ENCODE peak calls at places on chromosomes 16 and 17, in nine cellular contexts. One of them, this sample, is unnamed.

GRCh38 chr17:49746791-49747490 is 17.0 kb downstream of the FAM117A start:
- DNase-seq in anterior cingulate cortex: no peak
- DNase-seq in fibroblast of lung: no peak
- DNase-seq in WTC11: no peak
- DNase-seq in GM04503: no peak
- DNase-seq in astrocyte of the spinal cord: no peak
- DNase-seq in HTR-8/SVneo: no peak
- DNase-seq in nucleus accumbens: no peak
- DNase-seq in MM.1S: peak
- DNase-seq in this sample: no peak

GRCh38 chr17:55273579-55274370 is 9.0 kb downstream of the HLF start:
- DNase-seq in anterior cingulate cortex: peak
- DNase-seq in fibroblast of lung: no peak
- DNase-seq in astrocyte of the spinal cord: no peak
- DNase-seq in MM.1S: no peak
- DNase-seq in GM04503: no peak
- DNase-seq in WTC11: no peak
- DNase-seq in HTR-8/SVneo: no peak
- DNase-seq in nucleus accumbens: peak
- DNase-seq in this sample: no peak

GRCh38 chr16:84704253-84704652 is 4.5 kb downstream of the USP10 start:
- DNase-seq in WTC11: no peak
- DNase-seq in fibroblast of lung: no peak
- DNase-seq in astrocyte of the spinal cord: no peak
- DNase-seq in GM04503: no peak
- DNase-seq in HTR-8/SVneo: no peak
- DNase-seq in nucleus accumbens: no peak
- DNase-seq in MM.1S: no peak
- DNase-seq in anterior cingulate cortex: no peak
- DNase-seq in this sample: no peak

GRCh38 chr16:54176376-54176901 is 110.1 kb downstream of the IRX3 start:
- DNase-seq in astrocyte of the spinal cord: no peak
- DNase-seq in GM04503: no peak
- DNase-seq in HTR-8/SVneo: no peak
- DNase-seq in nucleus accumbens: no peak
- DNase-seq in MM.1S: no peak
- DNase-seq in fibroblast of lung: no peak
- DNase-seq in anterior cingulate cortex: no peak
- DNase-seq in WTC11: peak
- DNase-seq in this sample: no peak

GRCh38 chr17:43814026-43814425 is 18.9 kb downstream of the MPP3 start:
- DNase-seq in MM.1S: no peak
- DNase-seq in GM04503: no peak
- DNase-seq in astrocyte of the spinal cord: no peak
- DNase-seq in anterior cingulate cortex: no peak
- DNase-seq in fibroblast of lung: no peak
- DNase-seq in HTR-8/SVneo: no peak
- DNase-seq in nucleus accumbens: no peak
- DNase-seq in WTC11: peak
- DNase-seq in this sample: no peak

GRCh38 chr16:59848314-59848713 is 1114.2 kb upstream of the GOT2 start:
- DNase-seq in HTR-8/SVneo: no peak
- DNase-seq in GM04503: no peak
- DNase-seq in fibroblast of lung: peak
- DNase-seq in WTC11: no peak
- DNase-seq in MM.1S: no peak
- DNase-seq in nucleus accumbens: no peak
- DNase-seq in anterior cingulate cortex: peak
- DNase-seq in astrocyte of the spinal cord: peak
- DNase-seq in this sample: peak

GRCh38 chr17:59763861-59764260 is 56.4 kb downstream of the VMP1 start:
- DNase-seq in anterior cingulate cortex: no peak
- DNase-seq in nucleus accumbens: no peak
- DNase-seq in GM04503: peak
- DNase-seq in fibroblast of lung: peak
- DNase-seq in WTC11: no peak
- DNase-seq in astrocyte of the spinal cord: peak
- DNase-seq in HTR-8/SVneo: peak
- DNase-seq in MM.1S: no peak
- DNase-seq in this sample: no peak

GRCh38 chr16:3021449-3022207 is 1.5 kb downstream of the TNFRSF12A start:
- DNase-seq in HTR-8/SVneo: peak
- DNase-seq in nucleus accumbens: peak
- DNase-seq in astrocyte of the spinal cord: peak
- DNase-seq in MM.1S: no peak
- DNase-seq in GM04503: peak
- DNase-seq in fibroblast of lung: peak
- DNase-seq in WTC11: peak
- DNase-seq in anterior cingulate cortex: peak
- DNase-seq in this sample: no peak

GRCh38 chr16:3959148-3959547 is 78.6 kb upstream of the CREBBP start:
- DNase-seq in fibroblast of lung: peak
- DNase-seq in GM04503: no peak
- DNase-seq in nucleus accumbens: no peak
- DNase-seq in anterior cingulate cortex: no peak
- DNase-seq in WTC11: no peak
- DNase-seq in HTR-8/SVneo: no peak
- DNase-seq in astrocyte of the spinal cord: no peak
- DNase-seq in MM.1S: no peak
- DNase-seq in this sample: peak

GRCh38 chr16:65763640-65764305 is 602.7 kb upstream of the CDH5 start:
- DNase-seq in anterior cingulate cortex: no peak
- DNase-seq in HTR-8/SVneo: no peak
- DNase-seq in GM04503: no peak
- DNase-seq in astrocyte of the spinal cord: no peak
- DNase-seq in fibroblast of lung: no peak
- DNase-seq in MM.1S: peak
- DNase-seq in nucleus accumbens: no peak
- DNase-seq in WTC11: no peak
- DNase-seq in this sample: no peak

GRCh38 chr17:79160980-79161621 is 86.5 kb downstream of the ENGASE start:
- DNase-seq in HTR-8/SVneo: no peak
- DNase-seq in MM.1S: peak
- DNase-seq in GM04503: no peak
- DNase-seq in nucleus accumbens: no peak
- DNase-seq in anterior cingulate cortex: no peak
- DNase-seq in fibroblast of lung: no peak
- DNase-seq in astrocyte of the spinal cord: no peak
- DNase-seq in WTC11: no peak
- DNase-seq in this sample: no peak

GRCh38 chr16:10965440-10966039 is 21.2 kb downstream of the CLEC16A start:
- DNase-seq in fibroblast of lung: no peak
- DNase-seq in nucleus accumbens: no peak
- DNase-seq in HTR-8/SVneo: no peak
- DNase-seq in astrocyte of the spinal cord: no peak
- DNase-seq in anterior cingulate cortex: no peak
- DNase-seq in GM04503: no peak
- DNase-seq in WTC11: no peak
- DNase-seq in MM.1S: peak
- DNase-seq in this sample: no peak

GRCh38 chr16:30628628-30629342 is 18.6 kb upstream of the ZNF689 start:
- DNase-seq in astrocyte of the spinal cord: peak
- DNase-seq in WTC11: peak
- DNase-seq in HTR-8/SVneo: peak
- DNase-seq in MM.1S: peak
- DNase-seq in nucleus accumbens: peak
- DNase-seq in fibroblast of lung: peak
- DNase-seq in anterior cingulate cortex: peak
- DNase-seq in GM04503: no peak
- DNase-seq in this sample: peak

GRCh38 chr17:30226878-30227277 is 8.6 kb downstream of the SLC6A4 start:
- DNase-seq in MM.1S: no peak
- DNase-seq in GM04503: no peak
- DNase-seq in HTR-8/SVneo: no peak
- DNase-seq in anterior cingulate cortex: no peak
- DNase-seq in astrocyte of the spinal cord: peak
- DNase-seq in fibroblast of lung: no peak
- DNase-seq in WTC11: no peak
- DNase-seq in nucleus accumbens: no peak
- DNase-seq in this sample: no peak

GRCh38 chr17:74467221-74467951 is 952 bp downstream of the CD300A start:
- DNase-seq in fibroblast of lung: no peak
- DNase-seq in astrocyte of the spinal cord: no peak
- DNase-seq in anterior cingulate cortex: no peak
- DNase-seq in nucleus accumbens: no peak
- DNase-seq in WTC11: no peak
- DNase-seq in HTR-8/SVneo: no peak
- DNase-seq in MM.1S: peak
- DNase-seq in GM04503: no peak
- DNase-seq in this sample: no peak

GRCh38 chr17:17725853-17726720 is 44.8 kb downstream of the RAI1 start:
- DNase-seq in GM04503: no peak
- DNase-seq in HTR-8/SVneo: no peak
- DNase-seq in astrocyte of the spinal cord: no peak
- DNase-seq in WTC11: no peak
- DNase-seq in fibroblast of lung: no peak
- DNase-seq in nucleus accumbens: no peak
- DNase-seq in anterior cingulate cortex: no peak
- DNase-seq in MM.1S: no peak
- DNase-seq in this sample: no peak

GRCh38 chr17:39668141-39668924 is at the start of gene PNMT:
- DNase-seq in WTC11: peak
- DNase-seq in fibroblast of lung: peak
- DNase-seq in nucleus accumbens: no peak
- DNase-seq in astrocyte of the spinal cord: peak
- DNase-seq in MM.1S: peak
- DNase-seq in anterior cingulate cortex: no peak
- DNase-seq in GM04503: no peak
- DNase-seq in HTR-8/SVneo: no peak
- DNase-seq in this sample: no peak

GRCh38 chr17:78609198-78609597 is 32.0 kb upstream of the DNAH17 start:
- DNase-seq in fibroblast of lung: no peak
- DNase-seq in anterior cingulate cortex: no peak
- DNase-seq in HTR-8/SVneo: no peak
- DNase-seq in nucleus accumbens: no peak
- DNase-seq in MM.1S: no peak
- DNase-seq in WTC11: no peak
- DNase-seq in astrocyte of the spinal cord: no peak
- DNase-seq in GM04503: no peak
- DNase-seq in this sample: no peak

GRCh38 chr16:12078405-12079245 is 102.1 kb downstream of the SNX29 start:
- DNase-seq in anterior cingulate cortex: no peak
- DNase-seq in fibroblast of lung: no peak
- DNase-seq in nucleus accumbens: no peak
- DNase-seq in GM04503: no peak
- DNase-seq in HTR-8/SVneo: no peak
- DNase-seq in astrocyte of the spinal cord: no peak
- DNase-seq in WTC11: no peak
- DNase-seq in MM.1S: no peak
- DNase-seq in this sample: no peak

GRCh38 chr16:65119905-65120341 is 1.9 kb downstream of the CDH11 start:
- DNase-seq in fibroblast of lung: peak
- DNase-seq in GM04503: peak
- DNase-seq in nucleus accumbens: no peak
- DNase-seq in MM.1S: no peak
- DNase-seq in HTR-8/SVneo: no peak
- DNase-seq in astrocyte of the spinal cord: peak
- DNase-seq in anterior cingulate cortex: no peak
- DNase-seq in WTC11: no peak
- DNase-seq in this sample: peak

GRCh38 chr17:231966-232807 is 50.7 kb upstream of the DOC2B start:
- DNase-seq in fibroblast of lung: no peak
- DNase-seq in WTC11: peak
- DNase-seq in astrocyte of the spinal cord: no peak
- DNase-seq in HTR-8/SVneo: no peak
- DNase-seq in GM04503: no peak
- DNase-seq in anterior cingulate cortex: no peak
- DNase-seq in MM.1S: no peak
- DNase-seq in nucleus accumbens: no peak
- DNase-seq in this sample: no peak

GRCh38 chr16:85335584-85336492 is 223.6 kb upstream of the CIBAR2 start:
- DNase-seq in WTC11: no peak
- DNase-seq in GM04503: no peak
- DNase-seq in fibroblast of lung: peak
- DNase-seq in nucleus accumbens: no peak
- DNase-seq in MM.1S: no peak
- DNase-seq in astrocyte of the spinal cord: peak
- DNase-seq in anterior cingulate cortex: no peak
- DNase-seq in HTR-8/SVneo: no peak
- DNase-seq in this sample: no peak

GRCh38 chr17:29867643-29868181 is 62.3 kb downstream of the SSH2 start:
- DNase-seq in nucleus accumbens: no peak
- DNase-seq in GM04503: no peak
- DNase-seq in MM.1S: no peak
- DNase-seq in WTC11: no peak
- DNase-seq in fibroblast of lung: no peak
- DNase-seq in anterior cingulate cortex: no peak
- DNase-seq in HTR-8/SVneo: no peak
- DNase-seq in astrocyte of the spinal cord: no peak
- DNase-seq in this sample: no peak

GRCh38 chr16:75262104-75262799 is 10.8 kb upstream of the BCAR1 start:
- DNase-seq in nucleus accumbens: no peak
- DNase-seq in GM04503: no peak
- DNase-seq in WTC11: peak
- DNase-seq in MM.1S: no peak
- DNase-seq in fibroblast of lung: no peak
- DNase-seq in anterior cingulate cortex: no peak
- DNase-seq in astrocyte of the spinal cord: no peak
- DNase-seq in HTR-8/SVneo: no peak
- DNase-seq in this sample: no peak

This sample was measured in AG09319.